ENCODE peak calls at places on chromosomes 16 and 17, in nine cellular contexts. L is mucosa of descending colon; A is lung; T is activated T-helper 2 cell treated with anti-CD3 and anti-CD28 coated beads, Interferon-gamma antibody, Interleukin-2, Interleukin-4, amounts not matched to agents 10 μg/mL and 5 μg/mL and 100 μg/mL, durations not matched to agents 14 hours and 24 hours and 36 hours; R is epithelial cell of esophagus; H is T47D; F is lower leg skin; E is head of caudate nucleus; Y is Right ventricle myocardium superior. K is an unnamed sample.

GRCh38 chr16:1666316-1666715 is 11.8 kb upstream of the JPT2 start:
- DNase-seq in R (no peak), A (no peak), H (no peak), T (no peak), Y (peak), L (no peak), F (no peak), E (no peak), K (no peak)

GRCh38 chr17:27361695-27362094 is 67.8 kb downstream of the WSB1 start:
- DNase-seq in T (no peak), A (no peak), H (no peak), Y (no peak), R (no peak), F (no peak), E (no peak), L (no peak), K (no peak)

GRCh38 chr17:39736319-39737165 is 1.2 kb upstream of the GRB7 start:
- DNase-seq in L (no peak), A (peak), H (peak), Y (no peak), E (no peak), F (no peak), R (peak), T (no peak), K (no peak)

GRCh38 chr17:56640116-56640515 is 46.6 kb downstream of the NOG start:
- DNase-seq in H (no peak), Y (no peak), E (no peak), A (no peak), T (no peak), F (peak), R (no peak), L (no peak), K (no peak)

GRCh38 chr17:39920218-39921210 is 2.1 kb upstream of the GSDMB start:
- DNase-seq in T (no peak), H (no peak), R (no peak), E (no peak), A (no peak), L (peak), F (no peak), Y (no peak), K (no peak)

GRCh38 chr16:79008036-79008868 is 592.3 kb downstream of the MAF start:
- DNase-seq in R (no peak), A (no peak), T (no peak), H (no peak), Y (no peak), F (peak), L (no peak), E (no peak), K (no peak)

GRCh38 chr16:85681255-85681654 is 7.5 kb downstream of the GINS2 start:
- DNase-seq in T (no peak), F (no peak), L (peak), E (no peak), A (no peak), H (peak), Y (peak), R (no peak), K (no peak)

GRCh38 chr17:57425903-57426574 is 169.7 kb downstream of the MSI2 start:
- DNase-seq in T (no peak), R (no peak), E (no peak), F (no peak), L (no peak), H (no peak), A (no peak), Y (no peak), K (no peak)

GRCh38 chr17:81944858-81945257 is 2.2 kb downstream of the MYADML2 start:
- DNase-seq in H (no peak), R (no peak), E (no peak), F (no peak), T (no peak), A (no peak), Y (no peak), L (no peak), K (no peak)

GRCh38 chr16:72458035-72458434 is 286.1 kb upstream of the PMFBP1 start:
- DNase-seq in R (peak), F (no peak), Y (no peak), A (no peak), H (peak), T (no peak), E (no peak), L (no peak), K (no peak)

GRCh38 chr17:76385892-76386786 is 1.7 kb downstream of the SPHK1 start:
- DNase-seq in E (peak), R (peak), Y (peak), H (peak), L (peak), F (peak), T (peak), A (peak), K (peak)

GRCh38 chr16:31452631-31453106 is 6.6 kb upstream of the ARMC5 start:
- DNase-seq in Y (no peak), T (no peak), E (no peak), F (peak), R (peak), H (no peak), L (peak), A (no peak), K (no peak)

GRCh38 chr16:1424028-1424427 is 3.5 kb upstream of the UQCC4 start:
- DNase-seq in L (no peak), H (no peak), F (no peak), T (no peak), R (no peak), Y (no peak), A (no peak), E (no peak), K (no peak)

GRCh38 chr16:66300037-66300436 is 66.5 kb upstream of the CDH5 start:
- DNase-seq in T (no peak), A (no peak), Y (no peak), L (no peak), R (no peak), F (peak), E (no peak), H (no peak), K (no peak)

GRCh38 chr16:84925092-84925772 is 86.1 kb downstream of the ZDHHC7 start:
- DNase-seq in H (peak), E (peak), A (peak), F (no peak), T (peak), R (peak), L (peak), Y (peak), K (peak)

GRCh38 chr16:25270577-25270976 is 12.9 kb upstream of the ZKSCAN2 start:
- DNase-seq in R (no peak), F (no peak), T (no peak), Y (no peak), H (no peak), L (no peak), A (no peak), E (no peak), K (no peak)

GRCh38 chr17:81399481-81400153 is 4.4 kb downstream of the BAHCC1 start:
- DNase-seq in R (no peak), L (no peak), Y (no peak), E (no peak), T (no peak), H (no peak), A (no peak), F (no peak), K (no peak)

GRCh38 chr17:47713980-47714689 is 18.9 kb upstream of the TBX21 start:
- DNase-seq in L (no peak), Y (no peak), A (no peak), R (no peak), E (no peak), T (no peak), H (no peak), F (no peak), K (no peak)

GRCh38 chr16:27401768-27402568 is at the start of gene IL21R:
- DNase-seq in Y (peak), L (peak), T (peak), E (peak), R (no peak), A (peak), F (peak), H (peak), K (peak)

GRCh38 chr17:48150602-48151001 is 43.0 kb downstream of the SNX11 start:
- DNase-seq in R (no peak), Y (no peak), A (no peak), L (no peak), E (no peak), H (no peak), T (no peak), F (no peak), K (no peak)

GRCh38 chr17:78132086-78132676 is 1.6 kb downstream of the TMC8 start:
- DNase-seq in H (peak), L (peak), A (peak), T (peak), E (no peak), Y (no peak), R (peak), F (peak), K (peak)